ENCODE peak calls at places on chromosomes 12 and 14, in nine cellular contexts. One of them, this sample, is unnamed.
A peak's percentile ranks its signal among the peaks of the same experiment; 100 is the strongest.

GRCh38 chr14:59275668-59276067 is 87.2 kb downstream of the DAAM1 start:
- DNase-seq in endothelial cell of umbilical vein: peak; percentile 89
- DNase-seq in ascending aorta: no peak
- DNase-seq in heart left ventricle: no peak
- DNase-seq in thoracic aorta: no peak
- DNase-seq in IMR-90: peak; percentile 93
- DNase-seq in GM23248: peak; percentile 95
- DNase-seq in psoas muscle: no peak
- DNase-seq in H9: no peak
- DNase-seq in this sample: no peak

GRCh38 chr14:104375551-104376201 is 203.9 kb upstream of the C14orf180 start:
- DNase-seq in endothelial cell of umbilical vein: no peak
- DNase-seq in ascending aorta: no peak
- DNase-seq in heart left ventricle: peak; percentile 40
- DNase-seq in thoracic aorta: no peak
- DNase-seq in IMR-90: no peak
- DNase-seq in GM23248: no peak
- DNase-seq in psoas muscle: no peak
- DNase-seq in H9: no peak
- DNase-seq in this sample: no peak

GRCh38 chr12:181921-182320 is 32.0 kb downstream of the SLC6A12 start:
- DNase-seq in endothelial cell of umbilical vein: no peak
- DNase-seq in ascending aorta: no peak
- DNase-seq in heart left ventricle: peak; percentile 67
- DNase-seq in thoracic aorta: no peak
- DNase-seq in IMR-90: no peak
- DNase-seq in GM23248: no peak
- DNase-seq in psoas muscle: no peak
- DNase-seq in H9: no peak
- DNase-seq in this sample: no peak

GRCh38 chr12:11920231-11920630 is 150.5 kb upstream of the BCL2L14 start:
- DNase-seq in endothelial cell of umbilical vein: no peak
- DNase-seq in ascending aorta: no peak
- DNase-seq in heart left ventricle: no peak
- DNase-seq in thoracic aorta: no peak
- DNase-seq in IMR-90: peak; percentile 15
- DNase-seq in GM23248: no peak
- DNase-seq in psoas muscle: no peak
- DNase-seq in H9: no peak
- DNase-seq in this sample: no peak

GRCh38 chr14:23556700-23557440 is 799 bp downstream of the THTPA start:
- DNase-seq in endothelial cell of umbilical vein: no peak
- DNase-seq in ascending aorta: no peak
- DNase-seq in heart left ventricle: no peak
- DNase-seq in thoracic aorta: no peak
- DNase-seq in IMR-90: no peak
- DNase-seq in GM23248: peak; percentile 30
- DNase-seq in psoas muscle: no peak
- DNase-seq in H9: no peak
- DNase-seq in this sample: no peak

GRCh38 chr12:15278816-15279658 is 43.3 kb upstream of the PTPRO start:
- DNase-seq in endothelial cell of umbilical vein: peak; percentile 49
- DNase-seq in ascending aorta: peak; percentile 94
- DNase-seq in heart left ventricle: peak; percentile 85
- DNase-seq in thoracic aorta: peak; percentile 79
- DNase-seq in IMR-90: peak; percentile 3
- DNase-seq in GM23248: peak; percentile 88
- DNase-seq in psoas muscle: peak; percentile 85
- DNase-seq in H9: no peak
- DNase-seq in this sample: peak; percentile 56

GRCh38 chr14:71089974-71090373 is 182.7 kb downstream of the PCNX1 start:
- DNase-seq in endothelial cell of umbilical vein: no peak
- DNase-seq in ascending aorta: no peak
- DNase-seq in heart left ventricle: no peak
- DNase-seq in thoracic aorta: no peak
- DNase-seq in IMR-90: peak; percentile 49
- DNase-seq in GM23248: peak; percentile 59
- DNase-seq in psoas muscle: no peak
- DNase-seq in H9: no peak
- DNase-seq in this sample: no peak

GRCh38 chr12:130281157-130281799 is 56.4 kb upstream of the PIWIL1 start:
- DNase-seq in endothelial cell of umbilical vein: no peak
- DNase-seq in ascending aorta: no peak
- DNase-seq in heart left ventricle: no peak
- DNase-seq in thoracic aorta: no peak
- DNase-seq in IMR-90: no peak
- DNase-seq in GM23248: peak; percentile 59
- DNase-seq in psoas muscle: peak; percentile 35
- DNase-seq in H9: peak; percentile 87
- DNase-seq in this sample: peak; percentile 23

GRCh38 chr14:60839657-60840056 is 105.1 kb downstream of the MNAT1 start:
- DNase-seq in endothelial cell of umbilical vein: no peak
- DNase-seq in ascending aorta: no peak
- DNase-seq in heart left ventricle: no peak
- DNase-seq in thoracic aorta: no peak
- DNase-seq in IMR-90: no peak
- DNase-seq in GM23248: no peak
- DNase-seq in psoas muscle: peak; percentile 46
- DNase-seq in H9: no peak
- DNase-seq in this sample: no peak

GRCh38 chr12:461425-461824 is 1.7 kb downstream of the B4GALNT3 start:
- DNase-seq in endothelial cell of umbilical vein: no peak
- DNase-seq in ascending aorta: no peak
- DNase-seq in heart left ventricle: no peak
- DNase-seq in thoracic aorta: no peak
- DNase-seq in IMR-90: no peak
- DNase-seq in GM23248: no peak
- DNase-seq in psoas muscle: no peak
- DNase-seq in H9: no peak
- DNase-seq in this sample: no peak

GRCh38 chr12:50690923-50691322 is 73.0 kb upstream of the ATF1 start:
- DNase-seq in endothelial cell of umbilical vein: no peak
- DNase-seq in ascending aorta: no peak
- DNase-seq in heart left ventricle: no peak
- DNase-seq in thoracic aorta: no peak
- DNase-seq in IMR-90: no peak
- DNase-seq in GM23248: peak; percentile 48
- DNase-seq in psoas muscle: no peak
- DNase-seq in H9: no peak
- DNase-seq in this sample: no peak

GRCh38 chr14:69045857-69046351 is 66.8 kb upstream of the ACTN1 start:
- DNase-seq in endothelial cell of umbilical vein: peak; percentile 79
- DNase-seq in ascending aorta: no peak
- DNase-seq in heart left ventricle: no peak
- DNase-seq in thoracic aorta: no peak
- DNase-seq in IMR-90: no peak
- DNase-seq in GM23248: peak; percentile 60
- DNase-seq in psoas muscle: no peak
- DNase-seq in H9: no peak
- DNase-seq in this sample: no peak

GRCh38 chr14:34665785-34666425 is 36.0 kb upstream of the SNX6 start:
- DNase-seq in endothelial cell of umbilical vein: peak; percentile 89
- DNase-seq in ascending aorta: peak; percentile 72
- DNase-seq in heart left ventricle: no peak
- DNase-seq in thoracic aorta: no peak
- DNase-seq in IMR-90: peak; percentile 96
- DNase-seq in GM23248: peak; percentile 76
- DNase-seq in psoas muscle: no peak
- DNase-seq in H9: no peak
- DNase-seq in this sample: no peak

GRCh38 chr12:21607701-21608100 is 3.1 kb upstream of the GYS2 start:
- DNase-seq in endothelial cell of umbilical vein: peak; percentile 42
- DNase-seq in ascending aorta: no peak
- DNase-seq in heart left ventricle: no peak
- DNase-seq in thoracic aorta: no peak
- DNase-seq in IMR-90: peak; percentile 33
- DNase-seq in GM23248: peak; percentile 33
- DNase-seq in psoas muscle: no peak
- DNase-seq in H9: no peak
- DNase-seq in this sample: no peak

GRCh38 chr12:68498736-68499135 is 112.0 kb upstream of the RAP1B start:
- DNase-seq in endothelial cell of umbilical vein: no peak
- DNase-seq in ascending aorta: no peak
- DNase-seq in heart left ventricle: no peak
- DNase-seq in thoracic aorta: no peak
- DNase-seq in IMR-90: no peak
- DNase-seq in GM23248: no peak
- DNase-seq in psoas muscle: no peak
- DNase-seq in H9: peak; percentile 38
- DNase-seq in this sample: no peak

GRCh38 chr12:123761841-123762714 is at the start of gene DNAH10:
- DNase-seq in endothelial cell of umbilical vein: peak; percentile 32
- DNase-seq in ascending aorta: peak; percentile 56
- DNase-seq in heart left ventricle: peak; percentile 67
- DNase-seq in thoracic aorta: no peak
- DNase-seq in IMR-90: no peak
- DNase-seq in GM23248: peak; percentile 52
- DNase-seq in psoas muscle: no peak
- DNase-seq in H9: peak; percentile 92
- DNase-seq in this sample: no peak

GRCh38 chr12:89863968-89864367 is 155.3 kb upstream of the ATP2B1 start:
- DNase-seq in endothelial cell of umbilical vein: peak; percentile 59
- DNase-seq in ascending aorta: no peak
- DNase-seq in heart left ventricle: no peak
- DNase-seq in thoracic aorta: no peak
- DNase-seq in IMR-90: no peak
- DNase-seq in GM23248: no peak
- DNase-seq in psoas muscle: no peak
- DNase-seq in H9: no peak
- DNase-seq in this sample: no peak

GRCh38 chr14:71143391-71144290 is 236.4 kb downstream of the PCNX1 start:
- DNase-seq in endothelial cell of umbilical vein: no peak
- DNase-seq in ascending aorta: no peak
- DNase-seq in heart left ventricle: no peak
- DNase-seq in thoracic aorta: no peak
- DNase-seq in IMR-90: peak; percentile 80
- DNase-seq in GM23248: peak; percentile 77
- DNase-seq in psoas muscle: no peak
- DNase-seq in H9: no peak
- DNase-seq in this sample: no peak

GRCh38 chr14:92456215-92457017 is 57.2 kb upstream of the RIN3 start:
- DNase-seq in endothelial cell of umbilical vein: peak; percentile 66
- DNase-seq in ascending aorta: peak; percentile 77
- DNase-seq in heart left ventricle: peak; percentile 80
- DNase-seq in thoracic aorta: no peak
- DNase-seq in IMR-90: peak; percentile 70
- DNase-seq in GM23248: peak; percentile 90
- DNase-seq in psoas muscle: peak; percentile 53
- DNase-seq in H9: peak; percentile 83
- DNase-seq in this sample: no peak

DNA sequence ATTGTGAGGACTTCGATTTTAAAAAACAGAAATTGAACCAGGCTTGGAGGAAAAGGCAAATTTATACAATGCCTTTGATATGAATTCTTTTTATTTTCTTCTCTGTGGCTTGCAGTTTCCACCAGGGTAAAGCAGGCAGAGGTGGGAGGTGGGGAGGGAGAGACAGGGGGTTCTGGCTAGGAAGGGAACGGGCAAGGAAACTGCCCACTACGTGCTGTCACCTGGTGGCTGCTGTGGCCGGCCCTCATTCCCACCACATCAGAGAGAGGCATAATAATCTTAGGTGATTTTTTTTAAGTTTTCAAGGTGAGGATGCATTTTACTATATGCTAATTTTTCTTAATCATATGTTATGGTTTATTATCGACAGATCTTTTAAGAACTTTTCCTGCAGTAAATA is 145.8 kb downstream of the CACNA1C start:
- DNase-seq in endothelial cell of umbilical vein: no peak
- DNase-seq in ascending aorta: no peak
- DNase-seq in heart left ventricle: no peak
- DNase-seq in thoracic aorta: no peak
- DNase-seq in IMR-90: no peak
- DNase-seq in GM23248: no peak
- DNase-seq in psoas muscle: no peak
- DNase-seq in H9: peak; percentile 64
- DNase-seq in this sample: no peak
- H3K4me1 ChIP-seq in endothelial cell of umbilical vein: no peaks in the 10 kb centered on the region
- H3K4me1 ChIP-seq in ascending aorta: no peaks in the 10 kb centered on the region
- H3K4me1 ChIP-seq in heart left ventricle: peaks cover 32% of the 10 kb centered on the region
- H3K4me1 ChIP-seq in thoracic aorta: peaks cover 46% of the 10 kb centered on the region
- H3K4me1 ChIP-seq in IMR-90: peaks cover 11% of the 10 kb centered on the region
- H3K4me1 ChIP-seq in GM23248: peaks cover 13% of the 10 kb centered on the region
- H3K4me1 ChIP-seq in psoas muscle: no peaks in the 10 kb centered on the region
- H3K4me1 ChIP-seq in H9: peaks cover 13% of the 10 kb centered on the region
- H3K4me1 ChIP-seq in this sample: no peaks in the 10 kb centered on the region

GRCh38 chr14:51844482-51844881 is 15.9 kb upstream of the GNG2 start:
- DNase-seq in endothelial cell of umbilical vein: no peak
- DNase-seq in ascending aorta: no peak
- DNase-seq in heart left ventricle: no peak
- DNase-seq in thoracic aorta: no peak
- DNase-seq in IMR-90: no peak
- DNase-seq in GM23248: peak; percentile 2
- DNase-seq in psoas muscle: no peak
- DNase-seq in H9: no peak
- DNase-seq in this sample: no peak
- H3K27ac ChIP-seq in endothelial cell of umbilical vein: no peak overlapping the region
- H3K27ac ChIP-seq in ascending aorta: no peak overlapping the region
- H3K27ac ChIP-seq in heart left ventricle: no peak overlapping the region
- H3K27ac ChIP-seq in thoracic aorta: no peak overlapping the region
- H3K27ac ChIP-seq in IMR-90: no peak overlapping the region
- H3K27ac ChIP-seq in GM23248: no peak overlapping the region
- H3K27ac ChIP-seq in psoas muscle: no peak overlapping the region
- H3K27ac ChIP-seq in H9: no peak overlapping the region
- H3K27ac ChIP-seq in this sample: no peak overlapping the region

GRCh38 chr12:6535960-6536847 is 1.9 kb downstream of the GAPDH start:
- DNase-seq in endothelial cell of umbilical vein: no peak
- DNase-seq in ascending aorta: peak; percentile 64
- DNase-seq in heart left ventricle: no peak
- DNase-seq in thoracic aorta: no peak
- DNase-seq in IMR-90: no peak
- DNase-seq in GM23248: peak; percentile 29
- DNase-seq in psoas muscle: no peak
- DNase-seq in H9: no peak
- DNase-seq in this sample: no peak
- H3K4me1 ChIP-seq in endothelial cell of umbilical vein: peaks cover 47% of the 10 kb centered on the region
- H3K4me1 ChIP-seq in ascending aorta: peaks cover 25% of the 10 kb centered on the region
- H3K4me1 ChIP-seq in heart left ventricle: peaks cover 57% of the 10 kb centered on the region
- H3K4me1 ChIP-seq in thoracic aorta: peaks cover 60% of the 10 kb centered on the region
- H3K4me1 ChIP-seq in IMR-90: peaks cover 18% of the 10 kb centered on the region
- H3K4me1 ChIP-seq in GM23248: peaks cover 43% of the 10 kb centered on the region
- H3K4me1 ChIP-seq in psoas muscle: peaks cover 63% of the 10 kb centered on the region
- H3K4me1 ChIP-seq in H9: no peaks in the 10 kb centered on the region
- H3K4me1 ChIP-seq in this sample: peaks cover 13% of the 10 kb centered on the region

GRCh38 chr14:74583689-74584434 is 28.2 kb downstream of the LTBP2 start:
- DNase-seq in endothelial cell of umbilical vein: no peak
- DNase-seq in ascending aorta: no peak
- DNase-seq in heart left ventricle: no peak
- DNase-seq in thoracic aorta: no peak
- DNase-seq in IMR-90: peak; percentile 92
- DNase-seq in GM23248: peak; percentile 95
- DNase-seq in psoas muscle: no peak
- DNase-seq in H9: no peak
- DNase-seq in this sample: no peak
- H3K27ac ChIP-seq in endothelial cell of umbilical vein: peak overlapping the region; percentile 5
- H3K27ac ChIP-seq in ascending aorta: peak overlapping the region; percentile 94
- H3K27ac ChIP-seq in heart left ventricle: peak overlapping the region; percentile 57
- H3K27ac ChIP-seq in thoracic aorta: peak overlapping the region; percentile 96
- H3K27ac ChIP-seq in IMR-90: peak overlapping the region; percentile 12
- H3K27ac ChIP-seq in GM23248: peak overlapping the region; percentile 57
- H3K27ac ChIP-seq in psoas muscle: no peak overlapping the region
- H3K27ac ChIP-seq in H9: no peak overlapping the region
- H3K27ac ChIP-seq in this sample: no peak overlapping the region